ENCODE peak calls at places on chromosomes 4 and X, in six cellular contexts. K, H, Y, Z, V and A are unnamed samples.

GRCh38 chr4:7960790-7961655 is 21.4 kb upstream of the AFAP1 start:
- DNase-seq in K (no peak), V (peak; percentile 61), H (peak; percentile 100), Y (peak; percentile 87), Z (no peak), A (peak; percentile 79)

GRCh38 chrX:53262918-53263394 is 18.4 kb downstream of the IQSEC2 start:
- DNase-seq in H (peak; percentile 85), Y (peak; percentile 32), Z (no peak), K (no peak), V (no peak), A (no peak)

GRCh38 chr4:180059216-180059881 is 2183.9 kb upstream of the TENM3 start:
- DNase-seq in K (no peak), V (no peak), H (no peak), Y (peak; percentile 26), Z (peak; percentile 52), A (no peak)

GRCh38 chrX:108165349-108166111 is 74.0 kb downstream of the ATG4A start:
- DNase-seq in Z (peak; percentile 4), Y (no peak), K (peak; percentile 2), V (no peak), H (peak; percentile 68), A (no peak)

GRCh38 chrX:134599173-134599914 is 58.9 kb downstream of the PLAC1 start:
- DNase-seq in Z (no peak), Y (peak; percentile 33), K (no peak), H (peak; percentile 92), V (no peak), A (no peak)

GRCh38 chrX:39736219-39737211 is 361.2 kb downstream of the BCOR start:
- DNase-seq in H (peak; percentile 84), V (no peak), Y (peak; percentile 25), Z (no peak), K (no peak), A (no peak)

GRCh38 chr4:76017056-76017686 is 6.1 kb downstream of the CXCL10 start:
- DNase-seq in K (no peak), Y (no peak), Z (no peak), H (no peak), V (no peak), A (no peak)

GRCh38 chrX:16186380-16187007 is 19.2 kb downstream of the MAGEB17 start:
- DNase-seq in Y (no peak), H (no peak), Z (no peak), V (no peak), K (no peak), A (no peak)

GRCh38 chrX:47366051-47366722 is 4.2 kb upstream of the ZNF157 start:
- DNase-seq in V (peak; percentile 80), K (peak; percentile 41), H (peak; percentile 73), Z (peak; percentile 86), Y (peak; percentile 77), A (no peak)

GRCh38 chr4:141731481-141731880 is 95.1 kb downstream of the IL15 start:
- DNase-seq in H (peak; percentile 30), V (no peak), K (no peak), Y (no peak), Z (no peak), A (no peak)

GRCh38 chrX:69264134-69264533 is 98.9 kb upstream of the PJA1 start:
- DNase-seq in V (no peak), Y (no peak), Z (no peak), K (no peak), H (no peak), A (no peak)

GRCh38 chr4:110087116-110087708 is 111.2 kb downstream of the ELOVL6 start:
- DNase-seq in Z (peak; percentile 90), V (no peak), Y (no peak), K (no peak), H (peak; percentile 91), A (peak; percentile 60)

GRCh38 chr4:173519130-173520101 is 10.6 kb downstream of the HAND2 start:
- DNase-seq in Z (no peak), Y (no peak), K (no peak), V (no peak), H (no peak), A (no peak)